ENCODE peak calls at places on chromosomes 7 and 10, in nine cellular contexts. K is body of pancreas, C is progenitor cell of endocrine pancreas, U is RWPE2, Q is mammary epithelial cell, X is HL-60, Y is uterus, H is WTC11, B is Peyer's patch. V is an unnamed sample.

GRCh38 chr10:124063736-124064135 is 29.7 kb downstream of the CHST15 start:
- DNase-seq in X (no peak), H (no peak), Y (peak), Q (peak), B (peak), K (no peak), U (no peak), C (no peak), V (no peak)

GRCh38 chr10:126564297-126564888 is 106.1 kb downstream of the C10orf90 start:
- DNase-seq in B (no peak), X (no peak), K (no peak), H (no peak), U (no peak), C (no peak), Q (no peak), Y (no peak), V (no peak)

GRCh38 chr10:57806675-57807074 is 461.0 kb downstream of the IPMK start:
- DNase-seq in Y (no peak), B (no peak), Q (no peak), H (no peak), U (no peak), C (no peak), K (no peak), X (no peak), V (no peak)

GRCh38 chr10:72784551-72785421 is 92.8 kb downstream of the MCU start:
- DNase-seq in K (peak), H (peak), C (no peak), B (no peak), Y (peak), X (no peak), Q (peak), U (peak), V (peak)

GRCh38 chr7:95843286-95843685 is 70.9 kb downstream of the DYNC1I1 start:
- DNase-seq in Q (no peak), H (no peak), X (no peak), B (no peak), U (no peak), Y (no peak), K (no peak), C (no peak), V (no peak)

GRCh38 chr10:73495884-73496674 is at the start of gene PPP3CB:
- DNase-seq in H (peak), U (peak), Y (peak), X (peak), B (peak), C (peak), Q (peak), K (peak), V (peak)

GRCh38 chr10:30701471-30702173 is 72.1 kb upstream of the LYZL2 start:
- DNase-seq in X (no peak), Q (no peak), C (no peak), U (no peak), Y (no peak), B (peak), K (no peak), H (no peak), V (no peak)

GRCh38 chr10:106582291-106582690 is 582.2 kb downstream of the SORCS1 start:
- DNase-seq in Q (peak), U (no peak), C (no peak), K (no peak), Y (no peak), X (no peak), H (no peak), B (no peak), V (no peak)

GRCh38 chr7:94182721-94183120 is 178.6 kb upstream of the BET1 start:
- DNase-seq in H (no peak), X (no peak), C (no peak), K (no peak), U (no peak), Y (no peak), Q (no peak), B (no peak), V (no peak)

GRCh38 chr7:99128076-99128950 is 15.6 kb downstream of the SMURF1 start:
- DNase-seq in B (no peak), C (no peak), Q (no peak), X (no peak), K (peak), Y (no peak), H (no peak), U (no peak), V (no peak)

GRCh38 chr10:123715546-123715945 is 49.4 kb downstream of the GPR26 start:
- DNase-seq in B (no peak), Y (no peak), X (no peak), C (no peak), Q (no peak), U (no peak), K (no peak), H (no peak), V (no peak)

GRCh38 chr7:17402628-17403278 is 104.3 kb downstream of the AHR start:
- DNase-seq in Y (no peak), K (no peak), U (no peak), Q (no peak), C (no peak), X (no peak), B (no peak), H (no peak), V (no peak)

GRCh38 chr10:978826-979421 is 9.3 kb upstream of the GTPBP4 start:
- DNase-seq in C (no peak), K (no peak), B (no peak), X (no peak), U (no peak), Q (no peak), H (no peak), Y (no peak), V (no peak)

GRCh38 chr10:97063271-97063982 is 122.3 kb downstream of the SLIT1 start:
- DNase-seq in U (no peak), Q (no peak), B (no peak), Y (no peak), X (no peak), C (no peak), K (no peak), H (no peak), V (no peak)

GRCh38 chr7:45917658-45918057 is 3.4 kb downstream of the IGFBP3 start:
- DNase-seq in B (peak), Q (peak), K (peak), X (peak), H (peak), C (peak), Y (peak), U (no peak), V (peak)

GRCh38 chr7:35725280-35725680 is 30.3 kb upstream of the HERPUD2 start:
- DNase-seq in K (no peak), B (peak), Q (no peak), U (no peak), Y (no peak), C (no peak), H (no peak), X (no peak), V (no peak)

GRCh38 chr7:150481207-150481920 is 30.9 kb downstream of the GIMAP8 start:
- DNase-seq in Q (no peak), U (no peak), B (peak), C (no peak), X (no peak), Y (no peak), H (no peak), K (no peak), V (no peak)

GRCh38 chr7:129790136-129790535 is 162.6 kb downstream of the UBE2H start:
- DNase-seq in Y (no peak), Q (no peak), C (no peak), U (no peak), X (no peak), K (no peak), B (no peak), H (no peak), V (no peak)

GRCh38 chr10:102246261-102246660 is 929 bp downstream of the GBF1 start:
- DNase-seq in B (no peak), C (no peak), U (no peak), X (no peak), Q (peak), H (no peak), K (no peak), Y (no peak), V (no peak)

GRCh38 chr10:82242778-82243177 is 367.8 kb downstream of the NRG3 start:
- DNase-seq in B (no peak), C (no peak), H (no peak), Q (no peak), Y (no peak), K (no peak), X (no peak), U (no peak), V (no peak)

GRCh38 chr7:50728184-50728583 is 54.5 kb downstream of the GRB10 start:
- DNase-seq in U (no peak), Q (no peak), C (no peak), H (no peak), B (no peak), Y (no peak), X (no peak), K (no peak), V (no peak)

GRCh38 chr10:71849461-71849908 is 1.6 kb downstream of the PSAP start:
- DNase-seq in K (no peak), B (no peak), X (no peak), Q (no peak), H (no peak), U (no peak), C (no peak), Y (no peak), V (no peak)

GRCh38 chr7:95688931-95689453 is 83.4 kb upstream of the DYNC1I1 start:
- DNase-seq in C (no peak), Q (peak), B (no peak), K (no peak), X (no peak), U (no peak), H (no peak), Y (no peak), V (no peak)

GRCh38 chr7:117324940-117325339 is 2.1 kb upstream of the WNT2 start:
- DNase-seq in B (no peak), X (no peak), K (no peak), H (peak), U (no peak), Y (no peak), Q (no peak), C (no peak), V (no peak)

GRCh38 chr10:3763035-3763456 is 22.0 kb downstream of the KLF6 start:
- DNase-seq in Y (no peak), H (no peak), B (peak), Q (peak), X (no peak), C (no peak), U (peak), K (no peak), V (no peak)

GRCh38 chr10:77264107-77264506 is 373.5 kb downstream of the KCNMA1 start:
- DNase-seq in U (no peak), C (no peak), K (no peak), H (no peak), X (no peak), Y (no peak), Q (no peak), B (no peak), V (no peak)

GRCh38 chr10:75776738-75777504 is 345.5 kb downstream of the LRMDA start:
- DNase-seq in C (no peak), B (no peak), K (peak), X (no peak), U (no peak), H (no peak), Y (no peak), Q (no peak), V (no peak)

GRCh38 chr10:116625845-116626244 is 5.1 kb downstream of the PNLIPRP2 start:
- DNase-seq in C (no peak), U (no peak), H (no peak), K (peak), Y (no peak), Q (no peak), X (no peak), B (no peak), V (no peak)

GRCh38 chr10:116629340-116629739 is 8.6 kb downstream of the PNLIPRP2 start:
- DNase-seq in K (peak), B (no peak), C (no peak), H (no peak), Y (no peak), U (no peak), X (no peak), Q (no peak), V (no peak)

GRCh38 chr10:116630020-116630419 is 9.3 kb downstream of the PNLIPRP2 start:
- DNase-seq in C (no peak), X (no peak), Q (no peak), H (no peak), B (no peak), K (peak), Y (no peak), U (no peak), V (no peak)

GRCh38 chr10:116626815-116627214 is 6.1 kb downstream of the PNLIPRP2 start:
- DNase-seq in K (peak), U (no peak), Q (no peak), X (no peak), C (no peak), H (no peak), B (no peak), Y (no peak), V (no peak)

DNA sequence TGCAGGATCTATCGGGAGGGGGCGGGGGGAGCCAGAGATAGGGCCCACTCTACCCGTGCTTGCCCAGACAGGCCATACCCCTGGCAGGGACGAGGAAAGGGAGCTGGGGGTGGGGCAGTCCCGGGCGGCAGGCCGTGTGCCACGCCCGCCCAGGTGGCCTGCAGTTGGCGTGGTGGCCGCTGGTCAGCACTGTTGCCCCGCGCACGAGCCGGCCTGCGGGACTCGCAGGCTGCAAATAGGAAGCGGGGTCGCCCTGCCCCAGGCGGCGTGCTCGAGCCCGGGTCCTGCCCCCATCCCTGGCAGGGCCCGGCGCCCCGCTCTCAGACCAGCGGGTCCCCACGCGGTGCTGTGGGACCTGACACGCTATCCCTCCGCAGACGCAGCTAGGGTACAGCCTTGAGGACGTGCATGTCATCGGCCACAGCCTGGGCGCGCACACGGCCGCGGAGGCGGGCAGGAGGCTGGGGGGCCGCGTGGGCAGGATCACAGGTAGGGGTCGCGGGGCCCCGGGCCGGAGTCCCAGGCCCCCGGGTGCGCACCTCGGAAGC is 6.7 kb downstream of the PNLIPRP2 start:
- DNase-seq in H (peak), U (no peak), K (peak), Y (no peak), B (no peak), Q (peak), C (peak), X (no peak), V (peak)
- TF ChIP-seq CTCF in H (peak), U (peak), K (no peak), Y (peak), B (peak), Q (peak), C (peak), X (no peak), V (peak)

DNA sequence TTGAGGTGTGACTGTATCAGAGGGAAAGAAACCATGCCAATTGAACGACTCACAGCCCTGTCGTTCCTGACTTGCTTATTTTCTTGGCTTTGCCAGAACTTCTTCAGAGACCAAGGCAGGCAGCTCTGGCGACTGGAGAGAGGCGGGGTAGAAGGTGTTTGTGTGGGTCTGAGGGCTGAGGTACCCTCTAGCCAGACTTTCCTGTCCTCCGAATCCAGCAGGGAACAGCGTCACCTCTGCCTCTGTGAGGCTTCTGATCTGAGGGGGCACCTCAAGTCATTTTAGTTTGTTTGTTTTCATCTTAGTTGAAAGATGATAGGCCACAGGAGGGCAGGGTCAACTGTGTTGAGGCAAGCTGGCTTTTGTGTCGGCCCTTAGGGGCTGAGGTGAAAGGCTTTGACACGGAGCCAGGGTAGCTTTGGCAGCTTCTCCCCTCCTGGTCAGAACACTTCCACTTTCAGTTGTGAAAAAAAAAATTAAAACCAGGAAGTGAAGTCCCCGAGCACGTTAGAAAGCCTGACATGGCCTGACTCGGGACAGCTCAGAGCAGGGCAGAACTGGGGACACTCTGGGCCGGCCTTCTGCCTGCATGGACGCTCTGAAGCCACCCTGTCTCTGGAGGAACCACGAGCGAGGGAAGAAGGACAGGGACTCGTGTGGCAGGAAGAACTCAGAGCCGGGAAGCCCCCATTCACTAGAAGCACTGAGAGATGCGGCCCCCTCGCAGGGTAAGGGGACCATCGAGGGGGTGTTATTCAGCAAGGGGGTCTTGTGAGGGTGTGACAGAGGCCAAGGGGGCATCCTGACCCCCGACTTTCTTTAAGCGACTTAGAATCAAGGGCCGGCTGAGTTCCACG is 2.0 kb downstream of the ACSL5 start:
- DNase-seq in U (no peak), K (peak), H (no peak), Y (peak), Q (no peak), B (peak), C (no peak), X (peak), V (no peak)
- TF ChIP-seq CTCF in U (no peak), K (no peak), H (no peak), Y (no peak), Q (no peak), B (no peak), C (no peak), X (no peak), V (no peak)

GRCh38 chr7:138587485-138587884 is 113.7 kb downstream of the SVOPL start:
- DNase-seq in Q (no peak), Y (no peak), C (no peak), X (no peak), U (no peak), K (no peak), H (no peak), B (no peak), V (no peak)

GRCh38 chr7:138581065-138581464 is 120.1 kb downstream of the SVOPL start:
- DNase-seq in Q (no peak), K (no peak), H (no peak), Y (no peak), C (no peak), U (no peak), X (no peak), B (no peak), V (no peak)

GRCh38 chr7:138584283-138584682 is 116.9 kb downstream of the SVOPL start:
- DNase-seq in U (no peak), B (no peak), X (no peak), C (no peak), Q (no peak), H (no peak), Y (no peak), K (no peak), V (no peak)

GRCh38 chr7:138584696-138585095 is 116.5 kb downstream of the SVOPL start:
- DNase-seq in C (no peak), K (no peak), B (no peak), Q (no peak), U (no peak), X (no peak), Y (no peak), H (no peak), V (no peak)

GRCh38 chr7:138585283-138585993 is 115.7 kb downstream of the SVOPL start:
- DNase-seq in B (no peak), K (no peak), U (no peak), H (no peak), Q (no peak), C (no peak), X (no peak), Y (no peak), V (no peak)
- TF ChIP-seq CTCF in B (no peak), K (no peak), U (no peak), H (no peak), Q (no peak), C (no peak), X (no peak), Y (no peak), V (no peak)

DNA sequence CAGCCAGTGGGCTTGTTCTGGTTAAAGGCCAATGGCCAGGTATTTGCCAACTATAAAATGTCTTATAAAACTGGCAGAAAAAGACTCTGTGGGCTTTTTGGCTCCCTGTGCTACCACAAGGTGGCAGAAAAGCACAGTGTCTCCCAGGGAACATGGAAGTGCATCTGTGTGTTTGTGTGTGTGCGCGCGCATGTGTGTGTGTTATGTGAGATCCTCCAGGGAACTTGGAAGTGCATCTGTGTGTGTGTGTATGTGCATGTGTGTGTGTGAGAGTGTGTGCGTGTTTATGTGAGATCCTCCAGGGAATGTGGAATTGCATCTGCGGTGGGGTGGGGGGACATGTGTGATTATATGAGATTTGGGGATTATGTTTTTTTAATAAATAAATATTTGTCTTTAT is 30.2 kb upstream of the ABI1 start:
- DNase-seq in Q (peak), Y (no peak), H (peak), C (peak), B (peak), K (peak), U (no peak), X (peak), V (peak)
- TF ChIP-seq CTCF in Q (peak), Y (no peak), H (peak), C (peak), B (peak), K (no peak), U (peak), X (peak), V (peak)

GRCh38 chr7:2575733-2576350 is 17.1 kb downstream of the IQCE start:
- DNase-seq in C (no peak), K (no peak), Y (no peak), Q (no peak), U (no peak), X (no peak), B (no peak), H (no peak), V (no peak)

GRCh38 chr7:2575046-2575732 is 16.4 kb downstream of the IQCE start:
- DNase-seq in X (no peak), Y (no peak), Q (no peak), H (no peak), C (no peak), U (no peak), K (no peak), B (no peak), V (no peak)

GRCh38 chr7:2577914-2578680 is 19.3 kb downstream of the IQCE start:
- DNase-seq in Q (no peak), Y (no peak), B (no peak), H (no peak), K (no peak), X (no peak), C (no peak), U (no peak), V (no peak)

GRCh38 chr7:2573747-2574146 is 15.0 kb downstream of the IQCE start:
- DNase-seq in K (no peak), U (no peak), H (no peak), C (no peak), Y (no peak), B (no peak), Q (no peak), X (no peak), V (no peak)

DNA sequence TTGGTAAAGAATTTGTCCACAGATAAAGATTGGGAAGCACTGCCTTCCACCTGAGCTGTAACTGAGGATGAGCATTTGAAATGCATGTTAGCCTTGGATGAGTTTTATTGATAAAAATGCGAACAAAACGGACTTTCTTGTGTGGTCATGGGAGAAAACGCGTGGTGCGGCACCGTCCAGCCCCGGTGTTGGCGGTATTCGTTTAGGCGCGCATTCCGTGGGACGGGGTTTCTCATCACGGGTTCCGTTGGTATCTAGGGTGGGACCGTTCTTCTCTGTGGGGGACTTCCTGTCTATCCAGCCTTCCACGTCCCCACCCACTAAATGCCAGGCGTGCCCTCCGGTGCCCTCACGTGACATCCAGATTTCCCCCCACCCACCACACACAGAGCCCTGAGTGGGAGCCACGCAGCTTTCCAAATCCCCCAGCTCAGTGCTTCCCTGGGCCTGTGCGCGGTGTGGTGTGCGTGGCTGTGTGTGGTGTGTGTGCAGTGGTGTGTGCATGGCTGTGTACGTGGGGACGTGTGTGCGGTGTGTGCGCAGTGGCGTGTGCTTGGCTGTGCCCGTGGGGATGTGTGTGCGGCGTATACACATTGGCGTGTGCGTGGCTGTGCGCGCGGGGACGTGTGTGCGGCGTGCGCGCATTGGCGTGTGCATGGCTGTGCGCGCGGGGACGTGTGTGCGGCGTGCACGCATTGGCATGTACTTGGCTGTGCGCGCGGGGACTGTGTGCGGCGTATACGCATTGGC is 18.1 kb downstream of the IQCE start:
- DNase-seq in K (no peak), B (no peak), H (no peak), X (no peak), Q (no peak), Y (no peak), C (no peak), U (no peak), V (no peak)
- TF ChIP-seq CTCF in K (no peak), B (no peak), H (no peak), X (no peak), Q (no peak), Y (no peak), C (no peak), U (no peak), V (no peak)

V was measured in glutamatergic neuron.